ENCODE peak calls at places on chromosomes 1 and 21, in six cellular contexts. Z, O, Y, M, R and Q are unnamed samples.

GRCh38 chr1:71269823-71270222 is 189.0 kb upstream of the ZRANB2 start:
- DNase-seq in M (no peak), Y (no peak), R (no peak), Z (no peak), O (no peak), Q (peak; percentile 38)

GRCh38 chr1:99217599-99217998 is 46.7 kb upstream of the PLPPR4 start:
- DNase-seq in Y (no peak), Z (no peak), R (no peak), O (no peak), M (no peak), Q (no peak)

GRCh38 chr21:35254006-35254751 is 205.1 kb upstream of the RUNX1 start:
- DNase-seq in R (no peak), O (no peak), Z (peak; percentile 94), Y (peak; percentile 65), M (peak; percentile 93), Q (peak; percentile 82)

GRCh38 chr1:33361553-33362262 is 40.8 kb upstream of the A3GALT2 start:
- DNase-seq in R (no peak), M (no peak), Z (no peak), O (no peak), Y (no peak), Q (no peak)

GRCh38 chr1:205345761-205346160 is 11.0 kb downstream of the KLHDC8A start:
- DNase-seq in Y (no peak), M (no peak), R (no peak), O (no peak), Z (no peak), Q (no peak)

GRCh38 chr1:18124977-18125376 is 17.4 kb downstream of the IGSF21 start:
- DNase-seq in M (no peak), O (no peak), R (no peak), Z (no peak), Y (no peak), Q (no peak)

GRCh38 chr1:211210052-211210451 is 49.1 kb upstream of the RCOR3 start:
- DNase-seq in Z (no peak), R (no peak), O (no peak), M (no peak), Y (no peak), Q (no peak)

GRCh38 chr1:29121951-29122661 is 1.6 kb downstream of the TMEM200B start:
- DNase-seq in M (peak; percentile 42), O (no peak), R (peak; percentile 72), Z (no peak), Y (peak; percentile 64), Q (no peak)

GRCh38 chr1:186620951-186621350 is 59.3 kb downstream of the PTGS2 start:
- DNase-seq in M (peak; percentile 57), Y (peak; percentile 91), O (no peak), Z (peak; percentile 98), R (no peak), Q (peak; percentile 33)

GRCh38 chr1:47459263-47459788 is 21.5 kb downstream of the FOXD2 start:
- DNase-seq in M (no peak), Z (no peak), O (no peak), Y (no peak), R (no peak), Q (no peak)

GRCh38 chr1:20992327-20993056 is 184.2 kb downstream of the EIF4G3 start:
- DNase-seq in Y (peak; percentile 16), O (no peak), M (peak; percentile 77), R (no peak), Z (peak; percentile 4), Q (peak; percentile 29)

GRCh38 chr1:10909697-10910489 is 102.6 kb upstream of the TARDBP start:
- DNase-seq in R (peak; percentile 22), M (no peak), Z (no peak), O (peak; percentile 72), Y (no peak), Q (peak; percentile 25)

GRCh38 chr1:37958690-37959089 is 11.8 kb upstream of the INPP5B start:
- DNase-seq in R (no peak), Z (peak; percentile 95), O (no peak), Y (peak; percentile 81), M (peak; percentile 42), Q (peak; percentile 44)

GRCh38 chr1:110113551-110113950 is 1.3 kb downstream of the UBL4B start:
- DNase-seq in R (no peak), M (no peak), Y (no peak), O (peak; percentile 72), Z (no peak), Q (no peak)

GRCh38 chr1:109240158-109241152 is 8.9 kb upstream of the CELSR2 start:
- DNase-seq in Y (peak; percentile 78), Z (peak; percentile 49), O (peak; percentile 69), M (peak; percentile 54), R (peak; percentile 82), Q (peak; percentile 99)

GRCh38 chr1:46202975-46203737 is at the start of gene LURAP1:
- DNase-seq in O (no peak), Y (peak; percentile 79), M (peak; percentile 86), R (peak; percentile 72), Z (peak; percentile 84), Q (peak; percentile 55)

GRCh38 chr1:165844933-165845332 is 17.5 kb downstream of the UCK2 start:
- DNase-seq in Y (no peak), Z (no peak), M (no peak), R (no peak), O (no peak), Q (no peak)

GRCh38 chr1:243236604-243237252 is 18.4 kb downstream of the CEP170 start:
- DNase-seq in Y (no peak), M (no peak), O (no peak), R (no peak), Z (no peak), Q (no peak)

GRCh38 chr1:18795002-18795689 is 64.3 kb downstream of the TAS1R2 start:
- DNase-seq in Z (no peak), M (no peak), Y (no peak), O (no peak), R (no peak), Q (no peak)

GRCh38 chr1:19374926-19375325 is 62.8 kb downstream of the SLC66A1 start:
- DNase-seq in O (no peak), M (no peak), R (no peak), Z (no peak), Y (no peak), Q (no peak)

GRCh38 chr1:153548722-153549695 is at the start of gene S100A3:
- DNase-seq in O (peak; percentile 61), M (peak; percentile 84), R (peak; percentile 82), Z (peak; percentile 84), Y (peak; percentile 77), Q (peak; percentile 77)

GRCh38 chr1:52460686-52461085 is 56.3 kb downstream of the PRPF38A start:
- DNase-seq in Z (no peak), R (no peak), O (no peak), M (no peak), Y (no peak), Q (peak; percentile 70)

GRCh38 chr1:32900371-32900955 is 726 bp downstream of the TMEM54 start:
- DNase-seq in Y (no peak), M (peak; percentile 26), R (no peak), O (no peak), Z (no peak), Q (no peak)

GRCh38 chr1:33235521-33235920 is 20.8 kb upstream of the ZNF362 start:
- DNase-seq in M (no peak), Y (no peak), Z (no peak), O (no peak), R (no peak), Q (no peak)

DNA sequence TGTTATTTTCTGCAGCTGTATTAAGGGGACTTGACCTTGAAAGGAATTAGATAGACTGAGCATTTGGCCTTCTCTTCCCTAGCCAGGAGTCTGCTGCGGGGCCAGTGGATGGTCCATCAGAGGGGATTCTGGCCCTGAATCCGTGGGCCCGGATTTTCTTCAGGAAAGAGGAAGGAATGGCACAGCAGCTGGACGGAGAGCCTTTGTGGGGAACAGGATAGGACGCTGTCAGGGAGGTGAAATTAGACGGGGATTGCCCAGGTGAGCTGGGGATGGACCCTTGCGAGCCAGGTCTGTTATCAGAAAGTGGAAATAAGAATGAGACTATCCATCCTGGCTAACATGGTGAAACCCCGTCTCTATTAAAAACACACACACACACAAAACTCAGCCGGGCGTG is 1.7 kb upstream of the C2CD2 start:
- DNase-seq in R (no peak), Y (no peak), Z (no peak), O (no peak), M (no peak), Q (no peak)
- H3K4me3 ChIP-seq in R (no peak overlapping the region), Y (no peak overlapping the region), Z (no peak overlapping the region), O (no peak overlapping the region), M (no peak overlapping the region), Q (no peak overlapping the region)

DNA sequence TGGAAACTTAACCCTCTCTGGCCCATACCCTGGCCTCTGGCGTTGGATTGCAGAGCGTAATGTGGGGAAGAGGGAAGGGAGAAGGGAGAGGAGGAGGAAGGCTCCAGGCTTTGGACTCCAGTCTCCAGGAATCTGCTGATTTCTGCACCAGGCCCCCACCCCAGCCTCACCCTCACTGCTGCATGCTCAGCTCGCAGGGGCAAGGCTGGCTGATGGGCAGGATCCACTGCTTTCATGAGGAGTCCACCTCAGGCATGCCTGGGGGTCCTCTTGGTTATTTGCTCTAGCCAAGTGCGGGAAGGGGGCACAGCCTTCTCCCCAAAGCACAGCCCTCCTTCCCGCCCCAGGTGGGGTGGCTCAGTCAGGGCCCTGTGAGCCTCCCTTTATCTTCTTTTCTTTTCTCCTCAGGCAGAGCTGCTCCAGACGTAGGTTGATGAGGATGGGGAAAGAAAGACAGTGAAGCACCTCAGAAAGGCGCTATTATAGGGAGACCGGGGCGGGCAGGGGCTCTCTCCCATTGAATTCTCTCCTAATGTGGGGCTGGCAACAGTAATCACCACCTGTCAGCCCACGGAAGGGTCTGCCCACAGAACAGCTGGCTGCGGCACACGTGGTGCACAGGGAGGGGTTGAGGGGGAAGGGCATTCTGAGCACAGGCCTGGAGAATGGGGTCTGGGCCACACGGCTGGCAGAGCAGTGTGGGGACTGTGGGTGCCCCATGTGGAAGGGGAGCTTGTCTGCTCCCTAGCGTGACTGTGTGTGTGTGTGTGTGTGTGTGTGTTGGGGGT is 3.9 kb downstream of the OLFML3 start:
- DNase-seq in M (no peak), O (no peak), R (no peak), Z (no peak), Y (no peak), Q (no peak)
- H3K4me3 ChIP-seq in M (peak overlapping the region; percentile 37), O (no peak overlapping the region), R (peak overlapping the region; percentile 32), Z (peak overlapping the region; percentile 7), Y (no peak overlapping the region), Q (no peak overlapping the region)

DNA sequence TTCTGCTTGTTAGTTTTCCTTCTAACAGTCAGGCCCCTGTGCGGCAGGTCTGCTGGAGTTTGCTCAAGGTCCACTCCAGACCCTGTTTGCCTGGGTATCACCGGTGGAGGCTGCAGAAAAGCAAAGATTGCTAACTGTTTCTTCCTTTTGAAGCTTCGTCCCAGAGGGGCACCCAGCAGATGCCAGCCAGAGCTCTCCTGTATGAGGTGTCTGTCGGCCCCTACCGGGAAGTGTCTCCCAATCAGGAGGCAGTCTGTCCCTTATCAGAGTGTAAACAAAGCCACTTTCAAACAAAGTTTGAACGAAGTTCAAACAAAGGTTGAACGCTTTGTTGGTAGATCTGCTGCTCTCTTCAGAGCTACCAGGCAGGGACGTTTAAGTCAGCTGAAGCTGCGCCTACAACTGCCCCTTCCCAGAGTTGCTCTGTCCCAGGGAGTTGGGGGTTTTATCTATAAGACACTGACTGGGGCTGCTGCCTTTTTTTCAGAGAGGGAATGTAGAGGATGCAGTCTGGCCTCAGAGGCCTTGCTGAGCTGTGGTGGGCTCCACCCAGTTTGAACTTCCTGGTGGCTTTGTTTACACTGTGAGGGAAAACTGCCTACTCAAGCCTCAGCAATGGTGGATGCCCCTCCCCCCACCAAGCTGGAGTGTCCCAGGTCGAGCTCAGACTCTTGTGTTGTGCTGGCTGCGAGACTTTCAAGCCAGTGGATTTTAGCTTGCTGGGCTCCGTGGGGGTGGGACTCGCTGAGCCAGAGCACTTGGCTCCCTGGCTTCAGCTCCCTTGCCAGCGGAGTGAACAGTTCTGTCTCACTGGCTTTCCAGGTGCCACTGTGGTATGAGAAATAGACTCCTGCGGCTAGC is 401.8 kb downstream of the SRGAP2C start:
- DNase-seq in M (no peak), Y (no peak), Z (no peak), O (peak; percentile 50), R (no peak), Q (peak; percentile 38)
- H3K4me3 ChIP-seq in M (no peak overlapping the region), Y (no peak overlapping the region), Z (no peak overlapping the region), O (no peak overlapping the region), R (no peak overlapping the region), Q (no peak overlapping the region)

GRCh38 chr1:31154000-31154631 is 85.6 kb downstream of the NKAIN1 start:
- DNase-seq in Z (no peak), O (no peak), M (peak; percentile 50), Y (no peak), R (no peak), Q (peak; percentile 69)
- H3K4me3 ChIP-seq in Z (peak overlapping the region; percentile 62), O (peak overlapping the region; percentile 58), M (no peak overlapping the region), Y (peak overlapping the region; percentile 68), R (peak overlapping the region; percentile 66), Q (peak overlapping the region; percentile 72)